ENCODE peak calls at places on chromosomes 12 and 14, in six cellular contexts. One of them, this sample, is unnamed.

GRCh38 chr12:104166465-104166864 is 28.5 kb upstream of the NFYB start:
- ATAC-seq in A549: peak
- ATAC-seq in HepG2: no peak
- ATAC-seq in K562: peak
- ATAC-seq in upper lobe of left lung: peak
- ATAC-seq in GM12878: no peak
- ATAC-seq in this sample: no peak

GRCh38 chr14:62455446-62455845 is 589.8 kb downstream of the KCNH5 start:
- ATAC-seq in A549: no peak
- ATAC-seq in HepG2: no peak
- ATAC-seq in K562: no peak
- ATAC-seq in upper lobe of left lung: no peak
- ATAC-seq in GM12878: no peak
- ATAC-seq in this sample: no peak

GRCh38 chr12:32125455-32126084 is 18.9 kb downstream of the BICD1 start:
- ATAC-seq in A549: no peak
- ATAC-seq in HepG2: no peak
- ATAC-seq in K562: no peak
- ATAC-seq in upper lobe of left lung: no peak
- ATAC-seq in GM12878: no peak
- ATAC-seq in this sample: no peak

GRCh38 chr12:13120431-13120830 is 17.0 kb upstream of the GSG1 start:
- ATAC-seq in A549: no peak
- ATAC-seq in HepG2: no peak
- ATAC-seq in K562: no peak
- ATAC-seq in upper lobe of left lung: no peak
- ATAC-seq in GM12878: no peak
- ATAC-seq in this sample: no peak

GRCh38 chr14:20515846-20516245 is 10.5 kb downstream of the RNASE10 start:
- ATAC-seq in A549: no peak
- ATAC-seq in HepG2: no peak
- ATAC-seq in K562: no peak
- ATAC-seq in upper lobe of left lung: no peak
- ATAC-seq in GM12878: no peak
- ATAC-seq in this sample: no peak

GRCh38 chr14:24032727-24033418 is 18.9 kb upstream of the CARMIL3 start:
- ATAC-seq in A549: peak
- ATAC-seq in HepG2: no peak
- ATAC-seq in K562: no peak
- ATAC-seq in upper lobe of left lung: no peak
- ATAC-seq in GM12878: no peak
- ATAC-seq in this sample: peak

GRCh38 chr12:44859998-44860689 is 16.0 kb downstream of the NELL2 start:
- ATAC-seq in A549: no peak
- ATAC-seq in HepG2: no peak
- ATAC-seq in K562: no peak
- ATAC-seq in upper lobe of left lung: no peak
- ATAC-seq in GM12878: no peak
- ATAC-seq in this sample: no peak

GRCh38 chr12:45577844-45578399 is 151.6 kb upstream of the ARID2 start:
- ATAC-seq in A549: no peak
- ATAC-seq in HepG2: no peak
- ATAC-seq in K562: no peak
- ATAC-seq in upper lobe of left lung: no peak
- ATAC-seq in GM12878: peak
- ATAC-seq in this sample: no peak

GRCh38 chr14:50773632-50774541 is 57.1 kb downstream of the NIN start:
- ATAC-seq in A549: peak
- ATAC-seq in HepG2: peak
- ATAC-seq in K562: peak
- ATAC-seq in upper lobe of left lung: peak
- ATAC-seq in GM12878: peak
- ATAC-seq in this sample: no peak

GRCh38 chr14:61517861-61518802 is 177.2 kb upstream of the HIF1A start:
- ATAC-seq in A549: no peak
- ATAC-seq in HepG2: peak
- ATAC-seq in K562: no peak
- ATAC-seq in upper lobe of left lung: no peak
- ATAC-seq in GM12878: peak
- ATAC-seq in this sample: no peak

GRCh38 chr14:75258079-75258802 is 20.4 kb upstream of the FOS start:
- ATAC-seq in A549: no peak
- ATAC-seq in HepG2: peak
- ATAC-seq in K562: peak
- ATAC-seq in upper lobe of left lung: no peak
- ATAC-seq in GM12878: peak
- ATAC-seq in this sample: peak

GRCh38 chr12:116532986-116533342 is 26.2 kb upstream of the MAP1LC3B2 start:
- ATAC-seq in A549: peak
- ATAC-seq in HepG2: no peak
- ATAC-seq in K562: peak
- ATAC-seq in upper lobe of left lung: no peak
- ATAC-seq in GM12878: peak
- ATAC-seq in this sample: peak

GRCh38 chr12:94299846-94300245 is 151.5 kb downstream of the PLXNC1 start:
- ATAC-seq in A549: no peak
- ATAC-seq in HepG2: peak
- ATAC-seq in K562: peak
- ATAC-seq in upper lobe of left lung: no peak
- ATAC-seq in GM12878: no peak
- ATAC-seq in this sample: no peak

GRCh38 chr14:102579696-102580551 is 12.5 kb upstream of the RCOR1 start:
- ATAC-seq in A549: peak
- ATAC-seq in HepG2: peak
- ATAC-seq in K562: no peak
- ATAC-seq in upper lobe of left lung: no peak
- ATAC-seq in GM12878: no peak
- ATAC-seq in this sample: peak

GRCh38 chr14:90628825-90629224 is 187.4 kb downstream of the TTC7B start:
- ATAC-seq in A549: no peak
- ATAC-seq in HepG2: no peak
- ATAC-seq in K562: no peak
- ATAC-seq in upper lobe of left lung: no peak
- ATAC-seq in GM12878: no peak
- ATAC-seq in this sample: no peak

GRCh38 chr12:120079352-120080042 is 37.1 kb downstream of the RAB35 start:
- ATAC-seq in A549: peak
- ATAC-seq in HepG2: peak
- ATAC-seq in K562: no peak
- ATAC-seq in upper lobe of left lung: no peak
- ATAC-seq in GM12878: no peak
- ATAC-seq in this sample: no peak

GRCh38 chr12:101781834-101782543 is 42.7 kb upstream of the SYCP3 start:
- ATAC-seq in A549: no peak
- ATAC-seq in HepG2: no peak
- ATAC-seq in K562: no peak
- ATAC-seq in upper lobe of left lung: no peak
- ATAC-seq in GM12878: no peak
- ATAC-seq in this sample: no peak

GRCh38 chr14:104510216-104510615 is 69.3 kb upstream of the C14orf180 start:
- ATAC-seq in A549: no peak
- ATAC-seq in HepG2: no peak
- ATAC-seq in K562: no peak
- ATAC-seq in upper lobe of left lung: no peak
- ATAC-seq in GM12878: no peak
- ATAC-seq in this sample: no peak

GRCh38 chr14:104513641-104514046 is 65.9 kb upstream of the C14orf180 start:
- ATAC-seq in A549: no peak
- ATAC-seq in HepG2: no peak
- ATAC-seq in K562: no peak
- ATAC-seq in upper lobe of left lung: no peak
- ATAC-seq in GM12878: no peak
- ATAC-seq in this sample: no peak

GRCh38 chr14:104510794-104511611 is 68.6 kb upstream of the C14orf180 start:
- ATAC-seq in A549: peak
- ATAC-seq in HepG2: no peak
- ATAC-seq in K562: no peak
- ATAC-seq in upper lobe of left lung: no peak
- ATAC-seq in GM12878: no peak
- ATAC-seq in this sample: no peak

GRCh38 chr14:104512771-104513640 is 66.6 kb upstream of the C14orf180 start:
- ATAC-seq in A549: no peak
- ATAC-seq in HepG2: no peak
- ATAC-seq in K562: no peak
- ATAC-seq in upper lobe of left lung: no peak
- ATAC-seq in GM12878: no peak
- ATAC-seq in this sample: no peak

GRCh38 chr14:104512061-104512460 is 67.5 kb upstream of the C14orf180 start:
- ATAC-seq in A549: no peak
- ATAC-seq in HepG2: no peak
- ATAC-seq in K562: no peak
- ATAC-seq in upper lobe of left lung: no peak
- ATAC-seq in GM12878: no peak
- ATAC-seq in this sample: no peak
- TF ChIP-seq POLR2A in A549: no peak
- TF ChIP-seq POLR2A in HepG2: no peak
- TF ChIP-seq POLR2A in K562: no peak
- TF ChIP-seq POLR2A in upper lobe of left lung: no peak
- TF ChIP-seq POLR2A in GM12878: no peak
- TF ChIP-seq POLR2A in this sample: no peak

GRCh38 chr12:2431810-2432209 is 363.0 kb upstream of the FKBP4 start:
- ATAC-seq in A549: no peak
- ATAC-seq in HepG2: no peak
- ATAC-seq in K562: no peak
- ATAC-seq in upper lobe of left lung: no peak
- ATAC-seq in GM12878: no peak
- ATAC-seq in this sample: no peak

GRCh38 chr12:2432856-2433255 is 361.9 kb upstream of the FKBP4 start:
- ATAC-seq in A549: no peak
- ATAC-seq in HepG2: no peak
- ATAC-seq in K562: no peak
- ATAC-seq in upper lobe of left lung: no peak
- ATAC-seq in GM12878: no peak
- ATAC-seq in this sample: no peak

DNA sequence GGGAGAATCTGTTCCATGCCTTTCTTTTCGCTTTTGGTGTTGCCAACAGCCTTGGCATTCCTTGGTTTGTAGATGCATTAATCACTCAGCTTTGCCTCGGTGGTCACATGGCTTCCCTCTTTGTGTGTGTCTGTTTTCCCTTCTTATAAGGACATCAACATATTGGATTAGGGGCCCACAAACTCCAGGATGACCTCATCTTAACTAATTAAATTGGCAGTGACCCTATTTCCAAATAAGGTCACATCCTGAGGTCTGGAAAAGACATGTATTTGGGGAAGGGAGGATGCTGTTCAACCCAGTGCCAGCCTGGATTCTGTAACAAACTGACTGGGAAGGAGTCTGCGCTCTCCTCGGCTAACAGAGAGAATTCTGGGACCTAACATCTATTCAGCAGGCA is 365.7 kb upstream of the FKBP4 start:
- ATAC-seq in A549: no peak
- ATAC-seq in HepG2: no peak
- ATAC-seq in K562: no peak
- ATAC-seq in upper lobe of left lung: no peak
- ATAC-seq in GM12878: no peak
- ATAC-seq in this sample: no peak
- TF ChIP-seq EP300 in A549: no peak
- TF ChIP-seq EP300 in HepG2: no peak
- TF ChIP-seq EP300 in K562: no peak
- TF ChIP-seq EP300 in upper lobe of left lung: no peak
- TF ChIP-seq EP300 in GM12878: no peak
- TF ChIP-seq EP300 in this sample: no peak

DNA sequence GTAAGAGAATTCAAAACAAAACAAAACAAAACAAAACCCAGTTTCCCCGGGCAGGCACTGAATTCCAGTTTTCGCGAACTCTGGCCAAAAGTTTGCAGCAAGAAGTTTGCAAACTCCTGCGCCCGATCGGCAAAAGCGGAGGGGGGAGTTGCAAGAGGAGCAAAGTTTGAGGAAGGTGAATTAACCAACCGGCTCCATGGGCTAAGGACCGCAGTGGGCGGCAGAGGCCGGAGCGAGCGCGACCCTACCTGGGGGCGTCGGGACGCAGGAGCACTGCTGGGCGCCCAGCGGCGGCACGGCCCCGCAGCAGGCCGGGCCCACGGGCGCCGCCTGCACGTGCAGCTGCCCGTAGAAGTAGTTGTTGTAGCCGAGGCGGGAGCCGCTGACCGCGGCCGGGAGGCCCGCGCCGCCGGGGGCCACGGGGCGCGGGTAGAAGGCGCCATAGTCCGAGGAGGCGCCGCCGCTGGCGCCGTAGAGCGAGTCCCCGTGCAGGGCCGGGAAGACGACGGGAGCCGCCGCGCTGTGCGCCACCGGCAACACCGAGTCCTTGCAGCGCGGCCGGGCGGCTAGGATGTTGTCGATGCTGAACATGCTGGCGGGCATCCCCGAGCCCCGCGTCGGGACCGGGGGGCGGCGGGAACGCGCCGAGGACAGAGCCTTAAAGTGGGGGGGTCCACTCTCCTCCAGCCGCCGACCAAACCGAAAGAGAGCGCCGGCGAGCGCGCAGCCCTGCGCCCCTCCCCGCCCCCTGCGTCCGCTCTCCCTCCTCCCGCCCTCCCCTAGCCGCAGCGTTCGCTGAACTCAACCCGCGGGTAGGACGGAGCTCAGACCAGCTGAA is at the start of gene GSC:
- ATAC-seq in A549: peak
- ATAC-seq in HepG2: peak
- ATAC-seq in K562: no peak
- ATAC-seq in upper lobe of left lung: no peak
- ATAC-seq in GM12878: peak
- ATAC-seq in this sample: peak
- TF ChIP-seq POLR2A in A549: no peak
- TF ChIP-seq POLR2A in HepG2: no peak
- TF ChIP-seq POLR2A in K562: no peak
- TF ChIP-seq POLR2A in upper lobe of left lung: no peak
- TF ChIP-seq POLR2A in GM12878: no peak
- TF ChIP-seq POLR2A in this sample: no peak

GRCh38 chr14:65268594-65268993 is 143.9 kb upstream of the FUT8 start:
- ATAC-seq in A549: no peak
- ATAC-seq in HepG2: no peak
- ATAC-seq in K562: no peak
- ATAC-seq in upper lobe of left lung: no peak
- ATAC-seq in GM12878: no peak
- ATAC-seq in this sample: no peak
- TF ChIP-seq EP300 in A549: no peak
- TF ChIP-seq EP300 in HepG2: no peak
- TF ChIP-seq EP300 in K562: no peak
- TF ChIP-seq EP300 in upper lobe of left lung: no peak
- TF ChIP-seq EP300 in GM12878: no peak
- TF ChIP-seq EP300 in this sample: no peak